ENCODE peak calls at places on chromosomes 11 and 22, in four cellular contexts. One of them, this sample, is unnamed.

GRCh38 chr11:71505781-71506180 is 21.3 kb upstream of the KRTAP5-7 start:
- DNase-seq in stimulated activated CD4-positive, alpha-beta T cell treated with anti-CD3 and anti-CD28 coated beads, Interleukin-12 subunit alpha, Interleukin-12 subunit beta, amount 100 ng/mL, for 48 hours: no peak
- DNase-seq in EL: no peak
- DNase-seq in NCI-H2081: no peak
- DNase-seq in this sample: no peak

GRCh38 chr11:75858613-75859012 is 43.6 kb downstream of the UVRAG start:
- DNase-seq in NCI-H2081: no peak
- DNase-seq in EL: peak; percentile 54
- DNase-seq in stimulated activated CD4-positive, alpha-beta T cell treated with anti-CD3 and anti-CD28 coated beads, Interleukin-12 subunit alpha, Interleukin-12 subunit beta, amount 100 ng/mL, for 48 hours: no peak
- DNase-seq in this sample: no peak

GRCh38 chr11:10666976-10667892 is 26.3 kb downstream of the IRAG1 start:
- DNase-seq in stimulated activated CD4-positive, alpha-beta T cell treated with anti-CD3 and anti-CD28 coated beads, Interleukin-12 subunit alpha, Interleukin-12 subunit beta, amount 100 ng/mL, for 48 hours: no peak
- DNase-seq in EL: peak; percentile 79
- DNase-seq in NCI-H2081: no peak
- DNase-seq in this sample: no peak

GRCh38 chr11:70183483-70184176 is 19.5 kb upstream of the FADD start:
- DNase-seq in stimulated activated CD4-positive, alpha-beta T cell treated with anti-CD3 and anti-CD28 coated beads, Interleukin-12 subunit alpha, Interleukin-12 subunit beta, amount 100 ng/mL, for 48 hours: no peak
- DNase-seq in NCI-H2081: no peak
- DNase-seq in EL: no peak
- DNase-seq in this sample: no peak

GRCh38 chr22:46472722-46473016 is 64.8 kb downstream of the CELSR1 start:
- DNase-seq in stimulated activated CD4-positive, alpha-beta T cell treated with anti-CD3 and anti-CD28 coated beads, Interleukin-12 subunit alpha, Interleukin-12 subunit beta, amount 100 ng/mL, for 48 hours: no peak
- DNase-seq in NCI-H2081: no peak
- DNase-seq in EL: no peak
- DNase-seq in this sample: no peak

GRCh38 chr11:61816736-61817455 is at the start of gene FADS1:
- DNase-seq in EL: peak; percentile 97
- DNase-seq in stimulated activated CD4-positive, alpha-beta T cell treated with anti-CD3 and anti-CD28 coated beads, Interleukin-12 subunit alpha, Interleukin-12 subunit beta, amount 100 ng/mL, for 48 hours: peak; percentile 77
- DNase-seq in NCI-H2081: peak; percentile 98
- DNase-seq in this sample: peak; percentile 97

GRCh38 chr11:90133560-90134145 is 810 bp upstream of the NAALAD2 start:
- DNase-seq in stimulated activated CD4-positive, alpha-beta T cell treated with anti-CD3 and anti-CD28 coated beads, Interleukin-12 subunit alpha, Interleukin-12 subunit beta, amount 100 ng/mL, for 48 hours: no peak
- DNase-seq in EL: no peak
- DNase-seq in NCI-H2081: no peak
- DNase-seq in this sample: no peak

GRCh38 chr11:59192446-59193020 is 20.2 kb downstream of the MPEG1 start:
- DNase-seq in EL: no peak
- DNase-seq in stimulated activated CD4-positive, alpha-beta T cell treated with anti-CD3 and anti-CD28 coated beads, Interleukin-12 subunit alpha, Interleukin-12 subunit beta, amount 100 ng/mL, for 48 hours: no peak
- DNase-seq in NCI-H2081: no peak
- DNase-seq in this sample: no peak

GRCh38 chr22:44023404-44024287 is 456 bp upstream of the PARVB start:
- DNase-seq in NCI-H2081: peak; percentile 26
- DNase-seq in EL: peak; percentile 52
- DNase-seq in stimulated activated CD4-positive, alpha-beta T cell treated with anti-CD3 and anti-CD28 coated beads, Interleukin-12 subunit alpha, Interleukin-12 subunit beta, amount 100 ng/mL, for 48 hours: no peak
- DNase-seq in this sample: no peak

GRCh38 chr11:22510741-22511140 is 114.9 kb downstream of the FANCF start:
- DNase-seq in NCI-H2081: no peak
- DNase-seq in EL: no peak
- DNase-seq in stimulated activated CD4-positive, alpha-beta T cell treated with anti-CD3 and anti-CD28 coated beads, Interleukin-12 subunit alpha, Interleukin-12 subunit beta, amount 100 ng/mL, for 48 hours: no peak
- DNase-seq in this sample: no peak

GRCh38 chr11:12496181-12497025 is 119.0 kb downstream of the PARVA start:
- DNase-seq in stimulated activated CD4-positive, alpha-beta T cell treated with anti-CD3 and anti-CD28 coated beads, Interleukin-12 subunit alpha, Interleukin-12 subunit beta, amount 100 ng/mL, for 48 hours: no peak
- DNase-seq in EL: peak; percentile 17
- DNase-seq in NCI-H2081: no peak
- DNase-seq in this sample: no peak

GRCh38 chr22:48071305-48071704 is 1308.9 kb downstream of the TBC1D22A start:
- DNase-seq in stimulated activated CD4-positive, alpha-beta T cell treated with anti-CD3 and anti-CD28 coated beads, Interleukin-12 subunit alpha, Interleukin-12 subunit beta, amount 100 ng/mL, for 48 hours: no peak
- DNase-seq in EL: no peak
- DNase-seq in NCI-H2081: no peak
- DNase-seq in this sample: no peak

GRCh38 chr11:8091671-8092070 is 10.7 kb downstream of the TUB start:
- DNase-seq in EL: no peak
- DNase-seq in stimulated activated CD4-positive, alpha-beta T cell treated with anti-CD3 and anti-CD28 coated beads, Interleukin-12 subunit alpha, Interleukin-12 subunit beta, amount 100 ng/mL, for 48 hours: no peak
- DNase-seq in NCI-H2081: no peak
- DNase-seq in this sample: no peak

GRCh38 chr11:81278986-81279385 is 1454.7 kb downstream of the FAM181B start:
- DNase-seq in stimulated activated CD4-positive, alpha-beta T cell treated with anti-CD3 and anti-CD28 coated beads, Interleukin-12 subunit alpha, Interleukin-12 subunit beta, amount 100 ng/mL, for 48 hours: no peak
- DNase-seq in NCI-H2081: no peak
- DNase-seq in EL: no peak
- DNase-seq in this sample: no peak

GRCh38 chr11:111604392-111605009 is 2.3 kb downstream of the SIK2 start:
- DNase-seq in NCI-H2081: peak; percentile 65
- DNase-seq in stimulated activated CD4-positive, alpha-beta T cell treated with anti-CD3 and anti-CD28 coated beads, Interleukin-12 subunit alpha, Interleukin-12 subunit beta, amount 100 ng/mL, for 48 hours: no peak
- DNase-seq in EL: peak; percentile 51
- DNase-seq in this sample: peak; percentile 72

GRCh38 chr11:20156280-20156875 is 3.9 kb downstream of the DBX1 start:
- DNase-seq in stimulated activated CD4-positive, alpha-beta T cell treated with anti-CD3 and anti-CD28 coated beads, Interleukin-12 subunit alpha, Interleukin-12 subunit beta, amount 100 ng/mL, for 48 hours: no peak
- DNase-seq in EL: no peak
- DNase-seq in NCI-H2081: no peak
- DNase-seq in this sample: peak; percentile 77